ENCODE peak calls at places on chromosomes 16 and 17, in ten cellular contexts. F is neural progenitor cell; G is tibial nerve; T is tibial artery; C is esophagus muscularis mucosa; L is endothelial cell of umbilical vein; X is CD8-positive, alpha-beta T cell; W is left lung; D is IMR-90; U is CD4-positive, alpha-beta T cell. Y is an unnamed sample. For H3K9me3, the result is how much of the 10 kb centered on the place peaks cover.

GRCh38 chr16:35255816-35256215 is 1796.4 kb downstream of the TP53TG3F start:
- DNase-seq in F (no peak), G (no peak), T (no peak), C (peak), L (no peak), X (no peak), W (no peak), D (no peak), U (no peak), Y (no peak)

GRCh38 chr17:57372156-57372555 is 115.8 kb downstream of the MSI2 start:
- DNase-seq in F (no peak), G (no peak), T (no peak), C (no peak), L (peak), X (no peak), W (no peak), D (peak), U (no peak), Y (no peak)

GRCh38 chr17:13541032-13541480 is 60.7 kb downstream of the HS3ST3A1 start:
- DNase-seq in F (no peak), G (peak), T (no peak), C (peak), L (no peak), X (no peak), W (no peak), D (peak), U (no peak), Y (no peak)

GRCh38 chr16:73047536-73048291 is at the start of gene ZFHX3:
- DNase-seq in F (peak), G (peak), T (peak), C (no peak), L (peak), X (peak), W (peak), D (peak), U (no peak), Y (peak)

GRCh38 chr17:63918305-63918704 is 334 bp downstream of the GH1 start:
- DNase-seq in F (peak), G (no peak), T (no peak), C (no peak), L (no peak), X (no peak), W (peak), D (no peak), U (no peak), Y (peak)

GRCh38 chr17:5615476-5615875 is 31.2 kb upstream of the NLRP1 start:
- DNase-seq in F (no peak), G (no peak), T (no peak), C (no peak), L (no peak), X (no peak), W (no peak), D (no peak), U (no peak), Y (no peak)

GRCh38 chr16:81686391-81687182 is 92.5 kb upstream of the PLCG2 start:
- DNase-seq in F (no peak), G (no peak), T (no peak), C (no peak), L (peak), X (no peak), W (no peak), D (no peak), U (no peak), Y (no peak)

GRCh38 chr16:29304251-29304900 is 102.1 kb downstream of the NPIPB11 start:
- DNase-seq in F (no peak), G (no peak), T (no peak), C (no peak), L (no peak), X (no peak), W (no peak), D (no peak), U (no peak), Y (no peak)

GRCh38 chr17:43543771-43544575 is 2.2 kb downstream of the ETV4 start:
- DNase-seq in F (no peak), G (no peak), T (no peak), C (no peak), L (no peak), X (no peak), W (no peak), D (no peak), U (no peak), Y (no peak)

GRCh38 chr16:48252013-48252412 is 4.7 kb upstream of the ABCC11 start:
- DNase-seq in F (no peak), G (no peak), T (no peak), C (no peak), L (no peak), X (no peak), W (no peak), D (no peak), U (no peak), Y (no peak)

GRCh38 chr17:16378631-16379282 is 2.1 kb upstream of the UBB start:
- DNase-seq in F (no peak), G (no peak), T (no peak), C (no peak), L (no peak), X (no peak), W (peak), D (no peak), U (no peak), Y (peak)

GRCh38 chr17:82179946-82180475 is 32.6 kb downstream of the CCDC57 start:
- DNase-seq in F (no peak), G (no peak), T (no peak), C (no peak), L (no peak), X (no peak), W (no peak), D (no peak), U (no peak), Y (peak)

GRCh38 chr17:82178499-82179290 is 33.9 kb downstream of the CCDC57 start:
- DNase-seq in F (no peak), G (no peak), T (no peak), C (no peak), L (no peak), X (no peak), W (no peak), D (no peak), U (no peak), Y (peak)

GRCh38 chr17:82177761-82178498 is 34.7 kb downstream of the CCDC57 start:
- DNase-seq in F (no peak), G (no peak), T (no peak), C (no peak), L (no peak), X (no peak), W (no peak), D (no peak), U (no peak), Y (peak)

GRCh38 chr17:82180776-82181528 is 31.7 kb downstream of the CCDC57 start:
- DNase-seq in F (no peak), G (no peak), T (no peak), C (no peak), L (no peak), X (no peak), W (no peak), D (no peak), U (no peak), Y (peak)

GRCh38 chr17:82179412-82179811 is 33.2 kb downstream of the CCDC57 start:
- DNase-seq in F (no peak), G (no peak), T (no peak), C (no peak), L (no peak), X (no peak), W (no peak), D (no peak), U (no peak), Y (peak)
- H3K27ac ChIP-seq in F (no peak), G (no peak), T (no peak), C (no peak), L (no peak), X (no peak), W (no peak), D (no peak), U (no peak), Y (no peak)

DNA sequence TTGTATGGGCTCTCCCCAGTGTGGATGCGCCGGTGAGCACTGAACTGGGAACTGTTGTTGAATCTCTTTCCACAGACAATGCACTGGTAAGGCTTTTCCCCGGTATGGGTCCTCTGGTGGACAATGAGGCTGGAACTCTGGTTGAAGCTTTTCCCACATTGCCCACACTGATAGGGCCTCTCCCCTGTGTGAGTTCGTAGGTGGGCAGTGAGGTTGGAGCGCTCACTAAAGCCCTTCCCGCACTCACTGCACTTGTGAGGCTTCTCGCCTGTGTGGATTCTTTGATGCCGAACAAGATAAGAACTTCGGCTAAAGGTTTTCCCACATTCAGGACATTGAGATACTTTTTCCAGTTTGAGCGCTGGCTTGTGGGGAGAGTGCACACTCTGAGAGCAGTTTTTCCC is 17.8 kb downstream of the ZSCAN32 start:
- DNase-seq in F (no peak), G (no peak), T (no peak), C (no peak), L (no peak), X (no peak), W (no peak), D (no peak), U (no peak), Y (no peak)
- H3K9me3 ChIP-seq in F (under half), G (under half), T (under half), C (half or more), L (under half), X (under half), W (under half), D (half or more), U (half or more), Y (half or more)

DNA sequence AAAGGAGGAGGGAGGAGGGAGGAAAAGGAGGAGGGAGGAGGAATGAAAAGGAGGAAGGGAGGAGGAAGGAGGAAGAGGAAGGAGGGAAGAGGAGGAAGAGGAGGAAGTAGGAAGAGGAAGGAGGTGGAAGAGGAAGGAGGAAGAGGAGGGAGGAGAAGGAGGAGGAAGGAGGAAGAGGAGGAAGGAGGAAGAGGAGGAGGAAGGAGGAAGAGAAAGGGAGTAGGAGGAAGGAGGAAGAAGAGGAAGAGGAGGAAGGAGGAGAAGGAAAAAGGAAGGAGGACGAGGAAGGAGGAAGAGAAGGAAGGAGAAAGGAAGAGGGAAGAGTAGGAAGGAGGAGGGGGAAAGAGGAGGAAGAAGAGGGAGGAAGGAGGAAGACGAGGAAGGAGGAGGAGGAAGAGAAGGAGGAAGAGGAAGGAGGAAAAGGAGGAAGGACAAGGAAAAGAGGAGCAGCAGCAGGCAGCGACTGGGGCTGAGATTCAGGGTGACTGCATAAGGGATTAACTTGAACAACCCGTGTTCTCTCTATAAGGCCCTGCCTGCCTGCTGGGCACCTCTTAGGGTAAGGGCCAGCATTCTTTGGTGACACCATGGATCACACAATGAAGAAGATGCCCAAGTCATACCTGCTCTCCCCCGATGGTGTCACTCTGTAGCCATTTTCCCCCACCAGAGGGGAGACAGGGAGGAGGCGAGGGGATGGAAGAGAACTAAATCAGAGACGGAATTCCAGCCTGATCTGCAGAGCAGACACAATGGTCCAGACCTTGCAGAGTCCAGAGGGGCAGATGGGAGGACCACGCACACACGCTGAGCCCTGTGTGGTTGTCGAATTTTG is 1.4 kb upstream of the IL34 start:
- DNase-seq in F (no peak), G (no peak), T (no peak), C (no peak), L (no peak), X (no peak), W (no peak), D (no peak), U (no peak), Y (no peak)
- TF ChIP-seq CTCF in F (no peak), G (no peak), T (no peak), C (no peak), L (no peak), X (no peak), W (no peak), D (no peak), U (no peak), Y (no peak)

GRCh38 chr17:6637458-6637840 is 3.1 kb downstream of the KIAA0753 start:
- DNase-seq in F (no peak), G (no peak), T (peak), C (no peak), L (no peak), X (no peak), W (no peak), D (no peak), U (no peak), Y (no peak)

GRCh38 chr17:6640536-6641373 is at the start of the genes KIAA0753 and TXNDC17:
- DNase-seq in F (peak), G (peak), T (peak), C (peak), L (peak), X (peak), W (peak), D (peak), U (peak), Y (peak)

GRCh38 chr17:6638046-6638908 is 2.2 kb downstream of the KIAA0753 start:
- DNase-seq in F (no peak), G (no peak), T (peak), C (no peak), L (no peak), X (no peak), W (no peak), D (no peak), U (no peak), Y (no peak)

GRCh38 chr17:6639651-6640535 is 618 bp downstream of the KIAA0753 start:
- DNase-seq in F (peak), G (no peak), T (peak), C (no peak), L (peak), X (peak), W (no peak), D (peak), U (no peak), Y (peak)

DNA sequence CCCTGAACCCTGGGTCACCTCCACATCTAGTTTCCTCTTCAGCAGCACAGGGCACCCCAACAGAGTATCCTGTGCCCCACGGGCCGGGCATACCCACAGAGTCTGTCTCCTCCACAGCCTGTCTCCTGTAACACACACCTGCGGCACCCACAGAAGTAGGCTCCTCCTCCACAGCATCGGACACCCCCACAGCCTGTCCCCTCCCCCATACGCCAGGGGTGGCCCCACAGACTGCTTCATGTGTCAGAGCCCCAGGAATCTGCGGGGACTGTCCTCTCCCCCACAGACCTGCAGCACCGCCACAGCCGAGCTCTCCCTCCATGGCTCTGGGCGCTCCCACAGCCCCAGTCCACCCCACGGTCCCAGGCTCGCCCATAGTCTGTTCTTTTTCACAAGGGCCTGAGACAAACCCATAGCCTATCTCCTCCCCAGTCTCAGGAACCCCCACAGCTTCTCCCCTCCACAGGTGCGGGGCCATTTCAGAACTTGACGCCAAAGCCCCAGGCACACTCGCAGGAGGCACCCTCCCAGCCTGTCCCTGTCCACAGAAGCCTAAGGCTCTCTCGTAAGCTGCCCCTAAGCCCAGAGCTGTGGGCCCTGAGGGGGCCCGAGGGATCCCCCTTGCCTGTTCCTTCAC is 1.4 kb downstream of the KIAA0753 start:
- DNase-seq in F (no peak), G (no peak), T (peak), C (no peak), L (peak), X (no peak), W (no peak), D (no peak), U (no peak), Y (no peak)
- H3K27ac ChIP-seq in F (no peak), G (peak), T (peak), C (peak), L (no peak), X (no peak), W (no peak), D (peak), U (no peak), Y (no peak)

GRCh38 chr17:47292206-47292605 is 31.5 kb upstream of the EFCAB13 start:
- DNase-seq in F (no peak), G (no peak), T (no peak), C (no peak), L (no peak), X (no peak), W (no peak), D (no peak), U (no peak), Y (no peak)
- H3K9me3 ChIP-seq in F (under half), G (under half), T (under half), C (under half), L (under half), X (under half), W (under half), D (under half), U (under half), Y (under half)

DNA sequence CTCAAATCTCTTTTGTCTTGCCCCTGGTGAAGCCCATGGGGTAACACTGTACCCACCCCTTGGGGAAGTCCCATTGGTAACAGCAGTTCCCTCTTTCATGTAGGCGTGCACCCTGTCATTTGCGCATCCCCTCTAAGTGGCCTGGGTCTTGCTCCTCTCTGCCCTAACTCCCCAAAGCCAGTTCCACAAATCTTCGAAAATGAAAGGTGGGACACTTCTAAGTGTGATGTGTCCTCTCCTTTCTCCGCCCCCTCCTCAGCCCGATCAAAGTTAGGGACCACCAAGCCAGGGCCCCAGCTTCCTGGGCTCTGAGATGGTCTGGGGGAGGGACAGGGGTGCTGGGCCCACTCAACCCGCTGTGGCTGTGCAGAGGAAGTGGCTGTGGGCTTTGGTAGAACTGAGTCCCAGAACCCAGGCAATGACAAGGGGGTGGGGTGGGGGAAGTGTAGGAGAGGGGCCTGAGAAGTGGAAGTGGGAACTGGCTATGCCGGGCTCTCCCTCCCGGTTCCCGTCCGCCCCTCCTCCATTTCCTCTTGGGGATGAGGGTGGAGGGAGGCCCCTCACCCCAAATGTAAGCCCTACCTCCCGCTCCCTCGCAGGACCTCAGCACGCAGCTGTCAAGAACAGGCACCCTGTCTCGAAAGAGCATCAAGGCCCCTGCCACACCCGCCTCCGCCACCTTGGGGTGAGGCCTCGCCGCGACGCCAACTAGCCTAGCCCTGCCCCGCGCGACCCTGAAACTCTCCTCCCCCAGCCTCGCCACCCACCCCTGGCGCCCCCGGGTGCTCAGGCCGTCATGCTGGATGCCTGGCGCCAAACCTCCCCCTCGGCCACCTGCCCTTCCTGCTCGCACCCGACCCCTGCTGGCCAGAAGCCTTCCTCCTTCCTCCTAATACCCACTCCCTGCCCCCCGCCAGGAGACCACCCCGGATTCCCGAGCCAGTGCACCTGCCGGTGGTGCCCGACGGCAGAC is 8.7 kb downstream of the ABI3 start:
- DNase-seq in F (no peak), G (no peak), T (no peak), C (no peak), L (no peak), X (peak), W (peak), D (no peak), U (no peak), Y (peak)
- TF ChIP-seq CTCF in F (peak), G (no peak), T (no peak), C (no peak), L (no peak), X (peak), W (no peak), D (no peak), U (no peak), Y (no peak)

GRCh38 chr16:87060026-87060986 is 256.9 kb downstream of the C16orf95 start:
- DNase-seq in F (peak), G (no peak), T (peak), C (no peak), L (peak), X (no peak), W (no peak), D (peak), U (no peak), Y (no peak)
- H3K27ac ChIP-seq in F (no peak), G (peak), T (peak), C (no peak), L (peak), X (no peak), W (no peak), D (no peak), U (no peak), Y (peak)

GRCh38 chr16:27759947-27760844 is 210.3 kb downstream of the KATNIP start:
- DNase-seq in F (no peak), G (no peak), T (no peak), C (no peak), L (no peak), X (no peak), W (peak), D (no peak), U (no peak), Y (no peak)

GRCh38 chr16:27760845-27761176 is 210.9 kb downstream of the KATNIP start:
- DNase-seq in F (no peak), G (no peak), T (no peak), C (no peak), L (no peak), X (no peak), W (no peak), D (no peak), U (no peak), Y (no peak)

GRCh38 chr16:27759301-27759871 is 209.4 kb downstream of the KATNIP start:
- DNase-seq in F (no peak), G (no peak), T (no peak), C (no peak), L (peak), X (no peak), W (no peak), D (peak), U (no peak), Y (no peak)

GRCh38 chr16:27762441-27762840 is 212.5 kb downstream of the KATNIP start:
- DNase-seq in F (no peak), G (no peak), T (no peak), C (no peak), L (no peak), X (no peak), W (no peak), D (peak), U (no peak), Y (no peak)

DNA sequence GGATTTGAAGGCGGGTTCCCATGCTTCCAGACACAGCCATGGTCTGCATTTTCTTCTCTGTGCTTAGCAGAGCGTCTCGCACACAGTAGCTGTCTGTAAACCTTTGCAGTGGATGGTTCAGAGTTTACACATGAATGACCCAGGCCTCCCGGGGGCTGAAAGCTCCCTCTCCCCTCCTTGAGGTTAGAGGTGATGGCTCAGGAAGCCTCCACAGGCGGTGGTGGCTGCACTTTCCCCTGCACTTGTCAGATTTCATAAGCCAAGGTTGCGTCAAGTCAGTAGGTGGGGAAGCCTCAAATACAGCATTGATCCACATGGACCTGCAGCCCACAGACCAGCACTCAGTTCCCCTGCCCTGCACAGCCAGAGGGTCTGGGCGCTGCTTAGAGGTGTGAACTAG is 211.9 kb downstream of the KATNIP start:
- DNase-seq in F (no peak), G (no peak), T (no peak), C (no peak), L (no peak), X (no peak), W (no peak), D (no peak), U (no peak), Y (no peak)
- H3K9me3 ChIP-seq in F (under half), G (under half), T (under half), C (under half), L (under half), X (under half), W (under half), D (under half), U (under half), Y (under half)

Y was measured in kidney.